ENCODE peak calls at places on chromosomes 4 and X, in nine cellular contexts. E is endodermal cell; Q is left lung; J is CD4-positive, alpha-beta T cell; C is tibial artery; X is BJ; A is IMR-90; T is CD8-positive, alpha-beta memory T cell; V is upper lobe of right lung. G is an unnamed sample. For H3K27me3, the result is how much of the 10 kb centered on the place peaks cover.

GRCh38 chr4:10093801-10094552 is 22.6 kb downstream of the WDR1 start:
- DNase-seq in E (no peak), Q (no peak), J (no peak), C (no peak), X (peak), A (peak), T (no peak), V (no peak), G (no peak)

GRCh38 chr4:92163348-92163747 is 140.4 kb upstream of the GRID2 start:
- DNase-seq in E (no peak), Q (no peak), J (no peak), C (no peak), X (no peak), A (peak), T (no peak), V (no peak), G (no peak)

GRCh38 chr4:26140150-26140898 is 180.5 kb upstream of the RBPJ start:
- DNase-seq in E (no peak), Q (no peak), J (no peak), C (no peak), X (peak), A (peak), T (no peak), V (no peak), G (no peak)

GRCh38 chr4:39469429-39470077 is 10.7 kb downstream of the LIAS start:
- DNase-seq in E (peak), Q (no peak), J (no peak), C (peak), X (peak), A (peak), T (peak), V (no peak), G (no peak)

GRCh38 chr4:40619600-40619999 is 10.1 kb downstream of the RBM47 start:
- DNase-seq in E (no peak), Q (no peak), J (no peak), C (no peak), X (no peak), A (no peak), T (no peak), V (no peak), G (no peak)

GRCh38 chrX:25166145-25166544 is 150.4 kb upstream of the ARX start:
- DNase-seq in E (no peak), Q (no peak), J (no peak), C (no peak), X (no peak), A (no peak), T (no peak), V (no peak), G (no peak)

GRCh38 chrX:53795583-53795982 is 109.1 kb upstream of the HUWE1 start:
- DNase-seq in E (peak), Q (no peak), J (no peak), C (no peak), X (no peak), A (peak), T (no peak), V (no peak), G (no peak)

GRCh38 chrX:81206471-81206870 is 4.6 kb downstream of the SH3BGRL start:
- DNase-seq in E (no peak), Q (no peak), J (no peak), C (no peak), X (no peak), A (no peak), T (no peak), V (no peak), G (no peak)

GRCh38 chr4:128635141-128635911 is 174.2 kb upstream of the JADE1 start:
- DNase-seq in E (peak), Q (peak), J (no peak), C (no peak), X (no peak), A (peak), T (no peak), V (peak), G (no peak)

GRCh38 chrX:47817421-47817820 is 19.3 kb upstream of the ZNF81 start:
- DNase-seq in E (no peak), Q (no peak), J (no peak), C (no peak), X (no peak), A (no peak), T (no peak), V (no peak), G (no peak)

GRCh38 chr4:101044766-101045165 is 302.6 kb downstream of the PPP3CA start:
- DNase-seq in E (no peak), Q (no peak), J (no peak), C (no peak), X (no peak), A (no peak), T (no peak), V (no peak), G (no peak)

GRCh38 chrX:100076031-100076430 is 334.0 kb downstream of the PCDH19 start:
- DNase-seq in E (no peak), Q (no peak), J (no peak), C (no peak), X (no peak), A (no peak), T (no peak), V (no peak), G (no peak)

GRCh38 chrX:84221181-84221580 is 33.2 kb upstream of the RPS6KA6 start:
- DNase-seq in E (no peak), Q (no peak), J (no peak), C (no peak), X (no peak), A (no peak), T (no peak), V (no peak), G (no peak)

GRCh38 chr4:77734928-77735327 is 84.2 kb downstream of the CNOT6L start:
- DNase-seq in E (peak), Q (no peak), J (no peak), C (no peak), X (peak), A (peak), T (peak), V (no peak), G (no peak)

GRCh38 chrX:71532753-71533425 is at the start of gene OGT:
- DNase-seq in E (peak), Q (peak), J (peak), C (peak), X (peak), A (peak), T (peak), V (peak), G (peak)

GRCh38 chrX:85037114-85037513 is 33.4 kb downstream of the APOOL start:
- DNase-seq in E (no peak), Q (no peak), J (no peak), C (no peak), X (no peak), A (no peak), T (no peak), V (no peak), G (no peak)

GRCh38 chr4:27218013-27218412 is 357.4 kb downstream of the STIM2 start:
- DNase-seq in E (no peak), Q (no peak), J (no peak), C (no peak), X (no peak), A (peak), T (no peak), V (no peak), G (no peak)

GRCh38 chr4:137531951-137532868 is at the start of gene PCDH18:
- DNase-seq in E (peak), Q (peak), J (no peak), C (peak), X (peak), A (peak), T (no peak), V (peak), G (peak)

GRCh38 chrX:108439434-108439883 is at the start of gene COL4A5:
- DNase-seq in E (peak), Q (peak), J (no peak), C (peak), X (no peak), A (peak), T (no peak), V (peak), G (peak)

GRCh38 chr4:187929024-187929423 is 66.5 kb upstream of the ZFP42 start:
- DNase-seq in E (peak), Q (no peak), J (no peak), C (no peak), X (no peak), A (no peak), T (no peak), V (no peak), G (no peak)

GRCh38 chr4:138327334-138327733 is 85.2 kb upstream of the SLC7A11 start:
- DNase-seq in E (no peak), Q (no peak), J (no peak), C (no peak), X (no peak), A (no peak), T (no peak), V (no peak), G (no peak)

GRCh38 chrX:18151661-18152060 is 69.0 kb downstream of the BEND2 start:
- DNase-seq in E (no peak), Q (no peak), J (no peak), C (no peak), X (no peak), A (no peak), T (no peak), V (no peak), G (no peak)

GRCh38 chr4:98586634-98587354 is 71.6 kb downstream of the TSPAN5 start:
- DNase-seq in E (no peak), Q (no peak), J (no peak), C (no peak), X (no peak), A (no peak), T (no peak), V (no peak), G (no peak)

GRCh38 chr4:114146947-114147618 is 167.6 kb upstream of the ARSJ start:
- DNase-seq in E (no peak), Q (no peak), J (no peak), C (no peak), X (no peak), A (no peak), T (no peak), V (no peak), G (peak)

GRCh38 chr4:107349266-107349665 is 313.2 kb upstream of the DKK2 start:
- DNase-seq in E (no peak), Q (no peak), J (no peak), C (no peak), X (peak), A (no peak), T (no peak), V (no peak), G (no peak)

GRCh38 chr4:75968084-75968483 is 22.7 kb downstream of the SDAD1 start:
- DNase-seq in E (no peak), Q (no peak), J (no peak), C (no peak), X (no peak), A (no peak), T (no peak), V (no peak), G (no peak)

GRCh38 chrX:76026292-76026691 is 146.6 kb upstream of the PBDC1 start:
- DNase-seq in E (no peak), Q (no peak), J (no peak), C (no peak), X (no peak), A (no peak), T (no peak), V (no peak), G (no peak)

DNA sequence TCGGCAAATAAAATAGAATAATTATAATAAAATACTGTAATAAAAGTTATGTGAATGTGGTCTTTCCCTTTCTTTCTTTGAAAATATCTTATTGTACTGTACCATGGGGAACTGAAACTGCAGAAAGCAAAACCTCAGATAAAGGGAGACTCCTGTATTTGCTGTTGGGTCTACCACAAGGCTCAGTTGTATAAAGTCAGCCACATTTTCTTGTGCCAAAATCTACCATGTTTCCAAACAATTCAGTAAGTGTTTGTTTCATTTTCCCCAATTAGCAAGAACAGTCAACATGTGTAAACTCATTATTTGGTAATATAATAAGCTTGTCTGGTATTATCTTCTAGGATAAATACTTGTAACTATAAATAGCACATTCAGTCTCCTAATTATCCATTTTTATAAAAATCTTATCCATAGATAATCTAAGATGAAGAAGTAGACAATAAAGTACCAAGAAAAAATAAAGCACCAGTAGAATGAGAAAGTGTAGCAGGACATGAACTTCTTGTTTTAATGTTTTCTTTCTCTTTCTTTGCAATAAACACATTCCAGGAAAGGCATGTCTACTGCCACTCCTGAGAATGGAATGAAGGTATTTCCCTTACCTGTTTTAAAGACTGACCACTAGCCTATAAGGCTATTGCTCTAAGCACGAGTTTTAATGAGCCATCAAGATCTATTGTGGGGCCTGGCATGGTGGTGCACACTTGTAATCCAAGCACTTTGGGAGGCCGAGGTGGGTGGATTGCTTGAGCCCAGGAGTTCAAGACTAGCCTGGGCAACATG is 15.0 kb upstream of the OTUD4 start:
- DNase-seq in E (no peak), Q (no peak), J (no peak), C (no peak), X (no peak), A (no peak), T (no peak), V (no peak), G (no peak)
- H3K27me3 ChIP-seq in E (under half), Q (under half), J (under half), C (under half), X (under half), A (under half), T (under half), V (under half), G (under half)

GRCh38 chr4:56210397-56210796 is 176.9 kb downstream of the AASDH start:
- DNase-seq in E (no peak), Q (no peak), J (no peak), C (no peak), X (no peak), A (no peak), T (no peak), V (no peak), G (no peak)
- H3K27me3 ChIP-seq in E (under half), Q (under half), J (under half), C (under half), X (under half), A (under half), T (under half), V (under half), G (under half)

DNA sequence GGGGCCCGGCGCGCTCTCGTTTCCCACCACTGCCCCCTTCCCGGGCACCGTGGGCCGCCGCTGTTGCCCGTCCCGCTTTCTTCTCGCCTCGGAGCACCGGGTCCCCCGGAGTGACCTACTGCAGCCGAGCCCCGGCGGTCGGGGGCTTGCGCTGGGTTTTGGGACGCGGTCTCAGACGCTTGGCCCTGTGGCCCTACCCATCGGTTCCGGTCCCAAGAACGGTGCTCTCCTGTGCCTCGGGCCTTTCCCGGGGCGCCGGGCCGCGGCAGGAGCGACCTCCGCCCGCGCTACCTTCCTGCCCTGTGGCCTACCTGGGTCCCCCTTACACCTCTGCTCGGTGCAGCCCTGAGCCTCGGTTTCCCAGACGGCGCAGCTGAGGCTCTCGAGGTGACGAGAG is 21.6 kb upstream of the HMX1 start:
- DNase-seq in E (peak), Q (no peak), J (no peak), C (no peak), X (no peak), A (no peak), T (no peak), V (no peak), G (no peak)
- H3K27me3 ChIP-seq in E (half or more), Q (half or more), J (under half), C (half or more), X (under half), A (under half), T (under half), V (half or more), G (under half)

GRCh38 chrX:144616317-144616716 is 631.0 kb upstream of the SPANXN1 start:
- DNase-seq in E (no peak), Q (no peak), J (no peak), C (no peak), X (no peak), A (no peak), T (no peak), V (no peak), G (no peak)
- H3K27me3 ChIP-seq in E (under half), Q (under half), J (under half), C (under half), X (under half), A (under half), T (under half), V (under half), G (under half)

GRCh38 chrX:49147907-49148306 is 14.7 kb upstream of the MAGIX start:
- DNase-seq in E (no peak), Q (no peak), J (no peak), C (no peak), X (no peak), A (no peak), T (no peak), V (no peak), G (peak)
- H3K27me3 ChIP-seq in E (under half), Q (under half), J (under half), C (under half), X (under half), A (under half), T (under half), V (under half), G (under half)

GRCh38 chr4:74931386-74931785 is 1.5 kb upstream of the PARM1 start:
- DNase-seq in E (no peak), Q (no peak), J (no peak), C (no peak), X (no peak), A (no peak), T (no peak), V (no peak), G (no peak)
- H3K27me3 ChIP-seq in E (under half), Q (half or more), J (under half), C (under half), X (under half), A (under half), T (under half), V (under half), G (under half)

GRCh38 chr4:95319169-95319568 is 229.6 kb downstream of the UNC5C start:
- DNase-seq in E (no peak), Q (no peak), J (no peak), C (no peak), X (no peak), A (no peak), T (no peak), V (no peak), G (no peak)

GRCh38 chr4:95314573-95314972 is 234.2 kb downstream of the UNC5C start:
- DNase-seq in E (no peak), Q (no peak), J (no peak), C (no peak), X (no peak), A (no peak), T (no peak), V (no peak), G (no peak)

GRCh38 chr4:95318483-95318882 is 230.3 kb downstream of the UNC5C start:
- DNase-seq in E (no peak), Q (no peak), J (no peak), C (no peak), X (no peak), A (no peak), T (no peak), V (no peak), G (no peak)

GRCh38 chr4:95318044-95318443 is 230.7 kb downstream of the UNC5C start:
- DNase-seq in E (no peak), Q (no peak), J (no peak), C (no peak), X (no peak), A (no peak), T (no peak), V (no peak), G (no peak)

GRCh38 chr4:95317124-95317820 is 231.5 kb downstream of the UNC5C start:
- DNase-seq in E (no peak), Q (no peak), J (no peak), C (no peak), X (no peak), A (no peak), T (no peak), V (no peak), G (no peak)
- H3K27me3 ChIP-seq in E (under half), Q (under half), J (under half), C (under half), X (under half), A (under half), T (under half), V (under half), G (under half)

GRCh38 chr4:7315935-7316334 is 118.8 kb downstream of the PSAPL1 start:
- DNase-seq in E (no peak), Q (no peak), J (no peak), C (no peak), X (no peak), A (no peak), T (no peak), V (no peak), G (no peak)

GRCh38 chr4:7315286-7315685 is 119.4 kb downstream of the PSAPL1 start:
- DNase-seq in E (no peak), Q (no peak), J (no peak), C (no peak), X (no peak), A (no peak), T (no peak), V (no peak), G (no peak)

GRCh38 chr4:7312691-7313090 is 120.4 kb downstream of the SORCS2 start:
- DNase-seq in E (no peak), Q (no peak), J (no peak), C (no peak), X (no peak), A (no peak), T (no peak), V (no peak), G (no peak)

GRCh38 chr4:7313361-7313811 is 121.0 kb downstream of the SORCS2 start:
- DNase-seq in E (no peak), Q (no peak), J (no peak), C (no peak), X (no peak), A (no peak), T (no peak), V (no peak), G (no peak)

GRCh38 chr4:7313991-7314390 is 120.7 kb downstream of the PSAPL1 start:
- DNase-seq in E (no peak), Q (no peak), J (no peak), C (no peak), X (no peak), A (no peak), T (no peak), V (no peak), G (no peak)
- H3K27me3 ChIP-seq in E (under half), Q (under half), J (under half), C (under half), X (under half), A (under half), T (under half), V (under half), G (under half)

GRCh38 chrX:114582264-114582632 is 1.6 kb upstream of the HTR2C start:
- DNase-seq in E (no peak), Q (no peak), J (no peak), C (no peak), X (no peak), A (no peak), T (no peak), V (no peak), G (no peak)
- H3K27me3 ChIP-seq in E (half or more), Q (half or more), J (under half), C (under half), X (under half), A (under half), T (under half), V (under half), G (under half)

GRCh38 chr4:154123897-154124296 is 335.0 kb upstream of the SFRP2 start:
- DNase-seq in E (no peak), Q (no peak), J (no peak), C (no peak), X (no peak), A (no peak), T (no peak), V (no peak), G (no peak)

GRCh38 chr4:154125340-154125739 is 336.5 kb upstream of the SFRP2 start:
- DNase-seq in E (no peak), Q (no peak), J (no peak), C (no peak), X (no peak), A (no peak), T (no peak), V (no peak), G (no peak)

GRCh38 chr4:154120690-154121089 is 331.8 kb upstream of the SFRP2 start:
- DNase-seq in E (no peak), Q (no peak), J (no peak), C (no peak), X (no peak), A (no peak), T (no peak), V (no peak), G (no peak)

GRCh38 chr4:154124539-154125255 is 335.8 kb upstream of the SFRP2 start:
- DNase-seq in E (no peak), Q (no peak), J (no peak), C (no peak), X (peak), A (peak), T (no peak), V (no peak), G (no peak)

DNA sequence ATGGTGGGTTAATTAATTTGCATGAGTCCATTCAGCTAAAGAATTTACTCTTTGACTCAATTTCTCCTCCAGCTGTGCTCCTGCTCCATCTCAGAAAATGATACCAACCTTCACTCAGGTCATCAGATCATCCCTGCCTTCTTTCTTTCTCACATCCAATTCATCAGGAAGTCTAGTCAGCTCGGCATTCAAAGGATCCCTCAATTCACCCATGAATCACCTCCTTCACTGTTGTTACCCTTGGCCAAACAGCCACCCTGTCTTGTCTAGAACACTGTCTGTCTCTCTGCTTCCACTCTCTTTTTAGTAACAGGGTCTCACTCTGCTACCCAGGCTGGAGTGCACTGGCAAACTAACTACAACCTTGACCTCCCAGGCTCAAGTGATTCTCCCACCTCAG is 337.4 kb upstream of the SFRP2 start:
- DNase-seq in E (no peak), Q (no peak), J (no peak), C (no peak), X (no peak), A (no peak), T (no peak), V (no peak), G (no peak)
- H3K27me3 ChIP-seq in E (under half), Q (under half), J (under half), C (under half), X (under half), A (under half), T (under half), V (under half), G (under half)